ENCODE peak calls at places on chromosomes 12 and 14, in five cellular contexts. R, C, N, H and I are unnamed samples.
A peak's percentile ranks its signal among the peaks of the same experiment; 100 is the strongest.

GRCh38 chr14:38553586-38553985 is 297.7 kb upstream of the CLEC14A start:
- DNase-seq in R (no peak), C (no peak), N (no peak), H (no peak), I (no peak)

GRCh38 chr14:26163761-26164160 is 434.1 kb downstream of the NOVA1 start:
- DNase-seq in R (no peak), C (no peak), N (no peak), H (no peak), I (no peak)

GRCh38 chr12:7017870-7018349 is 366 bp downstream of the LPCAT3 start:
- DNase-seq in R (no peak), C (no peak), N (no peak), H (peak; percentile 32), I (peak; percentile 47)

GRCh38 chr14:71703477-71703876 is 228.8 kb upstream of the RGS6 start:
- DNase-seq in R (no peak), C (no peak), N (no peak), H (no peak), I (no peak)

GRCh38 chr12:57341275-57341990 is 89.4 kb downstream of the R3HDM2 start:
- DNase-seq in R (no peak), C (no peak), N (no peak), H (no peak), I (no peak)

GRCh38 chr12:86414201-86414600 is 158.0 kb upstream of the MGAT4C start:
- DNase-seq in R (no peak), C (no peak), N (no peak), H (no peak), I (no peak)

GRCh38 chr14:90632868-90633267 is 183.4 kb downstream of the TTC7B start:
- DNase-seq in R (no peak), C (no peak), N (no peak), H (no peak), I (no peak)

GRCh38 chr12:27779416-27779815 is 617 bp upstream of the KLHL42 start:
- DNase-seq in R (peak; percentile 77), C (peak; percentile 15), N (no peak), H (no peak), I (no peak)

GRCh38 chr12:120920178-120920577 is 16.0 kb upstream of the SPPL3 start:
- DNase-seq in R (no peak), C (no peak), N (no peak), H (no peak), I (no peak)

GRCh38 chr12:50452795-50453194 is 52.0 kb upstream of the DIP2B start:
- DNase-seq in R (no peak), C (no peak), N (no peak), H (no peak), I (no peak)

GRCh38 chr14:52706286-52706685 is 714 bp upstream of the PSMC6 start:
- DNase-seq in R (no peak), C (no peak), N (no peak), H (no peak), I (no peak)

GRCh38 chr12:31215521-31216232 is 110.3 kb downstream of the SINHCAF start:
- DNase-seq in R (no peak), C (peak; percentile 56), N (no peak), H (peak; percentile 72), I (no peak)

GRCh38 chr12:131131077-131131807 is 177.5 kb downstream of the ADGRD1 start:
- DNase-seq in R (peak; percentile 69), C (no peak), N (no peak), H (no peak), I (no peak)

GRCh38 chr14:54335569-54336155 is 61.1 kb upstream of the CDKN3 start:
- DNase-seq in R (no peak), C (no peak), N (no peak), H (no peak), I (no peak)

GRCh38 chr14:41062826-41063225 is 543.9 kb upstream of the LRFN5 start:
- DNase-seq in R (no peak), C (no peak), N (no peak), H (peak; percentile 13), I (no peak)

GRCh38 chr12:65858831-65859230 is 34.5 kb downstream of the HMGA2 start:
- DNase-seq in R (no peak), C (no peak), N (no peak), H (no peak), I (no peak)

GRCh38 chr14:71725802-71726638 is 206.2 kb upstream of the RGS6 start:
- DNase-seq in R (no peak), C (no peak), N (peak; percentile 67), H (peak; percentile 48), I (no peak)

GRCh38 chr14:33363687-33364086 is 425.0 kb downstream of the NPAS3 start:
- DNase-seq in R (no peak), C (no peak), N (no peak), H (no peak), I (no peak)

GRCh38 chr12:53046655-53047220 is 3.1 kb upstream of the TNS2 start:
- DNase-seq in R (no peak), C (peak; percentile 93), N (peak; percentile 64), H (peak; percentile 66), I (peak; percentile 50)

GRCh38 chr12:53047221-53048032 is 2.4 kb upstream of the TNS2 start:
- DNase-seq in R (peak; percentile 91), C (peak; percentile 88), N (no peak), H (peak; percentile 76), I (no peak)

GRCh38 chr12:53049582-53050318 is at the start of gene TNS2:
- DNase-seq in R (peak; percentile 88), C (peak; percentile 78), N (no peak), H (peak; percentile 66), I (no peak)

GRCh38 chr12:53048780-53049401 is 974 bp upstream of the TNS2 start:
- DNase-seq in R (peak; percentile 81), C (peak; percentile 70), N (no peak), H (no peak), I (no peak)

GRCh38 chr12:53048033-53048779 is 1.7 kb upstream of the TNS2 start:
- DNase-seq in R (peak; percentile 82), C (peak; percentile 87), N (no peak), H (no peak), I (no peak)
- TF ChIP-seq CTCF in R (no peak), C (no peak), N (peak; percentile 8), H (peak; percentile 27), I (no peak)

DNA sequence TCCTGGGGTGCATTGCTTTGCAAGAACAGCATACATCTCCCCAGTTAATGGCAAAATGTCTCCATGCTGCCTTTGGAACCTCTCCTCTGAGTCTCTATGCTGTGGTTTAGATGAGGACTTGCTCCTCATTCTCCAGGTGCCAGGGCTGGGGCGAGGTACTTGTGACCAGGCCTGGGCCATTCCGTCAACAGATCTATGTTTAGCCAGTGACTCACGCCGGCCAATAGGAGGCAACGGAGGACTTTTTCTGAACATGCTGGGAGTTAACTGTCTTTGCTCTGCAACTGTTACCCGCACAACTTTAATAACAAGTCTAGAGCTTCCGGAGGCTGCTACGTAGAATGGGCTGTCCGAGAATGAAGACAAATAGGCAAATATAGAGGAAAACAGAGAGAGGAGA is 214.2 kb downstream of the GLT1D1 start:
- DNase-seq in R (no peak), C (no peak), N (no peak), H (no peak), I (no peak)
- TF ChIP-seq CTCF in R (no peak), C (no peak), N (no peak), H (no peak), I (no peak)

GRCh38 chr14:75794615-75795038 is 133.6 kb downstream of the TTLL5 start:
- DNase-seq in R (no peak), C (no peak), N (peak; percentile 10), H (no peak), I (no peak)
- TF ChIP-seq CTCF in R (no peak), C (no peak), N (peak; percentile 55), H (no peak), I (no peak)

DNA sequence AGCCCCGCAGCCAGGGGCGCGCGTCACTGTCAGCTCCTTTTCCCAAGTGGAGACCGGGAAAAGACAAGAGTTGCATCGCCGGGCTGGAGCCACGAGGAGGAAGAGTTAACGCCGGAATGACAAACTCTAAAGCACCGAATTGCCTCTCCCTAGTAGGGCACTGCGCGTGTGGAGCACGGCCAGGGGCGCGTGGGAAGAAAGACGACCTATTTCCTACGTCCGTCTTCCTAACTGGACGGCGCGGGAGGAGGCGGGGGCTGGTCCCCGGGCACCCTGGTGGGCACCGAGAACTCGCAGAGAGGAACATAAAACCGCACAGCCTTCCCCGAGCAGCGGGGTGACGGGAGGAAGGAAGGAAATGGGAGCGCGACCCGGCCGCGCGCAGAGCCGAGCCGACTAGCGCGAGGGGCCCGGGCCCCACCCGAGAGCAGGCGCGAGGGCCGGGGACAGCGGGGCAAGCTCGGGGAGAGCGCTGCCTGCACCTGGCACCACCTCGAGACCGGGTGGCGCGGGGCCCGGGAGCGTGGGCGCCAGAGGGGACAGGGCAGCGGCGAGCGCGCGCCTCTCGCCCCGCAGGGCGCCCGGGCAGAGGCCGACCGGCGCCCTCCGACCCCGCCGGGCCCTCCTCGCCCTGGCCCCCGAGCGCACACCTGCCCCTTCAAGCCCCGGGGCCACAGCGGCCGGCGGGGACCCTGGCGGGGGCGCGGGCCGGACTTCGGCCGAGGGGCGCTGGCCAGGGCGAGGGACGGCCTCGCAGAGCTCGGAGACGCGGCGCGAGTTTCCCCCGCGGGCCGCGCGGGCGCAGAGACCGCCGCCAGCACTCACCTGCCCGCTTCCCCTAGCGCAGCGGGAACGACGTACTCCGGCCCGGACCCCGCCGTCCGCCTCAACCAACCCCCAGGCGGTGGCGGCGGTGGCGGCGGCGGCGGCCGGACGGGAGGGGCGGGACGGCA is 480 bp downstream of the SETD3 start:
- DNase-seq in R (peak; percentile 93), C (peak; percentile 59), N (peak; percentile 24), H (peak; percentile 46), I (peak; percentile 56)
- TF ChIP-seq CTCF in R (peak; percentile 18), C (no peak), N (peak; percentile 35), H (no peak), I (no peak)